ENCODE peak calls at places on chromosomes 12 and 14, in nine cellular contexts. K is transverse colon, E is stomach, F is adrenal gland, J is sigmoid colon, P is NB4, X is tibial nerve, R is HCT116, D is uterus. H is an unnamed sample.

GRCh38 chr12:1289371-1290155 is 298.5 kb downstream of the ERC1 start:
- DNase-seq in K (no peak), E (no peak), F (no peak), J (no peak), P (peak; percentile 33), X (no peak), R (no peak), D (no peak), H (no peak)

GRCh38 chr12:87430444-87430843 is 598.8 kb downstream of the C12orf50 start:
- DNase-seq in K (no peak), E (no peak), F (peak; percentile 27), J (no peak), P (no peak), X (no peak), R (no peak), D (no peak), H (no peak)

GRCh38 chr14:75441731-75442130 is 13.9 kb downstream of the JDP2 start:
- DNase-seq in K (no peak), E (no peak), F (no peak), J (peak; percentile 37), P (no peak), X (no peak), R (no peak), D (no peak), H (no peak)

GRCh38 chr14:68955164-68955921 is 23.8 kb downstream of the ACTN1 start:
- DNase-seq in K (no peak), E (no peak), F (no peak), J (peak; percentile 94), P (no peak), X (no peak), R (no peak), D (peak; percentile 73), H (no peak)

GRCh38 chr14:71618047-71618446 is 314.2 kb upstream of the RGS6 start:
- DNase-seq in K (no peak), E (no peak), F (no peak), J (no peak), P (no peak), X (no peak), R (no peak), D (no peak), H (no peak)

GRCh38 chr12:15152864-15153263 is 68.4 kb downstream of the RERG start:
- DNase-seq in K (no peak), E (no peak), F (no peak), J (no peak), P (no peak), X (no peak), R (no peak), D (no peak), H (no peak)

GRCh38 chr14:63611078-63611477 is 30.6 kb downstream of the WDR89 start:
- DNase-seq in K (no peak), E (no peak), F (no peak), J (no peak), P (peak; percentile 40), X (no peak), R (no peak), D (no peak), H (no peak)

GRCh38 chr14:99800781-99801180 is 7.6 kb downstream of the EML1 start:
- DNase-seq in K (no peak), E (no peak), F (no peak), J (no peak), P (no peak), X (no peak), R (no peak), D (no peak), H (no peak)

GRCh38 chr14:90759370-90760054 is 56.7 kb downstream of the TTC7B start:
- DNase-seq in K (no peak), E (peak; percentile 43), F (no peak), J (no peak), P (peak; percentile 81), X (no peak), R (no peak), D (no peak), H (peak; percentile 54)

GRCh38 chr12:120019942-120020341 is 30.9 kb downstream of the BICDL1 start:
- DNase-seq in K (no peak), E (no peak), F (no peak), J (no peak), P (no peak), X (no peak), R (no peak), D (no peak), H (no peak)

GRCh38 chr14:104897286-104898194 is 27.1 kb upstream of the PLD4 start:
- DNase-seq in K (no peak), E (no peak), F (no peak), J (peak; percentile 62), P (no peak), X (no peak), R (no peak), D (peak; percentile 14), H (no peak)

GRCh38 chr12:106919910-106920544 is 35.7 kb upstream of the TMEM263 start:
- DNase-seq in K (no peak), E (no peak), F (no peak), J (no peak), P (peak; percentile 68), X (peak; percentile 48), R (peak; percentile 34), D (no peak), H (peak; percentile 52)

GRCh38 chr12:132502149-132502881 is 12.4 kb downstream of the FBRSL1 start:
- DNase-seq in K (no peak), E (no peak), F (peak; percentile 79), J (no peak), P (peak; percentile 61), X (no peak), R (peak; percentile 18), D (no peak), H (peak; percentile 54)

GRCh38 chr12:115885040-115885439 is 392.5 kb downstream of the MED13L start:
- DNase-seq in K (no peak), E (no peak), F (no peak), J (no peak), P (no peak), X (no peak), R (no peak), D (no peak), H (no peak)

GRCh38 chr12:123808167-123808566 is 46.1 kb downstream of the DNAH10 start:
- DNase-seq in K (no peak), E (no peak), F (no peak), J (no peak), P (no peak), X (no peak), R (peak; percentile 6), D (no peak), H (no peak)

GRCh38 chr12:6871052-6871957 is 1.8 kb downstream of the SPSB2 start:
- DNase-seq in K (peak; percentile 83), E (peak; percentile 45), F (no peak), J (no peak), P (peak; percentile 55), X (no peak), R (peak; percentile 56), D (no peak), H (peak; percentile 54)

GRCh38 chr14:69131176-69131575 is 21.7 kb downstream of the DCAF5 start:
- DNase-seq in K (no peak), E (no peak), F (no peak), J (no peak), P (no peak), X (no peak), R (no peak), D (no peak), H (no peak)

GRCh38 chr12:104057771-104058197 is 6.5 kb upstream of the HCFC2 start:
- DNase-seq in K (no peak), E (no peak), F (no peak), J (no peak), P (peak; percentile 45), X (no peak), R (no peak), D (no peak), H (peak; percentile 33)

GRCh38 chr12:125183187-125184067 is 118.2 kb downstream of the AACS start:
- DNase-seq in K (peak; percentile 80), E (peak; percentile 83), F (peak; percentile 58), J (peak; percentile 80), P (peak; percentile 82), X (peak; percentile 68), R (peak; percentile 45), D (peak; percentile 68), H (peak; percentile 70)

GRCh38 chr12:94732367-94732990 is 82.1 kb upstream of the TMCC3 start:
- DNase-seq in K (no peak), E (no peak), F (no peak), J (no peak), P (no peak), X (no peak), R (no peak), D (no peak), H (no peak)
- TF ChIP-seq POLR2A in K (no peak), E (no peak), F (no peak), J (no peak), P (no peak), X (no peak), R (no peak), D (no peak), H (no peak)

GRCh38 chr14:91927800-91928199 is 19.7 kb downstream of the FBLN5 start:
- DNase-seq in K (no peak), E (no peak), F (no peak), J (no peak), P (no peak), X (no peak), R (no peak), D (no peak), H (no peak)
- TF ChIP-seq POLR2A in K (no peak), E (no peak), F (no peak), J (no peak), P (no peak), X (no peak), R (no peak), D (no peak), H (no peak)

GRCh38 chr14:102078840-102079699 is 7.8 kb downstream of the HSP90AA1 start:
- DNase-seq in K (no peak), E (no peak), F (no peak), J (no peak), P (peak; percentile 36), X (no peak), R (no peak), D (no peak), H (no peak)

GRCh38 chr14:102080183-102081080 is 6.4 kb downstream of the HSP90AA1 start:
- DNase-seq in K (no peak), E (no peak), F (no peak), J (no peak), P (no peak), X (no peak), R (no peak), D (no peak), H (no peak)

GRCh38 chr14:102078344-102078743 is 8.5 kb downstream of the HSP90AA1 start:
- DNase-seq in K (no peak), E (no peak), F (no peak), J (no peak), P (no peak), X (no peak), R (no peak), D (no peak), H (no peak)

GRCh38 chr14:102081231-102082080 is 5.4 kb downstream of the HSP90AA1 start:
- DNase-seq in K (no peak), E (no peak), F (no peak), J (no peak), P (no peak), X (no peak), R (no peak), D (no peak), H (peak; percentile 25)

GRCh38 chr14:102079700-102079979 is 7.2 kb downstream of the HSP90AA1 start:
- DNase-seq in K (no peak), E (no peak), F (no peak), J (no peak), P (no peak), X (no peak), R (no peak), D (no peak), H (no peak)
- TF ChIP-seq POLR2A in K (no peak), E (no peak), F (no peak), J (no peak), P (no peak), X (no peak), R (no peak), D (no peak), H (no peak)

GRCh38 chr12:89451876-89452275 is 72.7 kb downstream of the GALNT4 start:
- DNase-seq in K (peak; percentile 25), E (no peak), F (peak; percentile 20), J (peak; percentile 77), P (no peak), X (no peak), R (no peak), D (peak; percentile 21), H (no peak)
- TF ChIP-seq POLR2A in K (no peak), E (no peak), F (no peak), J (no peak), P (no peak), X (no peak), R (no peak), D (no peak), H (no peak)